ENCODE peak calls at places on chromosomes 11 and 22, in seven cellular contexts. Z is T-helper 9 cell; N is ELR; M is astrocyte of the spinal cord; B is SK-N-MC; A is nephron progenitor cell; L is activated CD8-positive, alpha-beta memory T cell treated with anti-CD3 and anti-CD28 coated beads, Interleukin-2, amount 50 U/mL, for 48 hours. I is an unnamed sample.

GRCh38 chr11:91163619-91164451 is 941.0 kb upstream of the CHORDC1 start:
- DNase-seq in Z (no peak), N (peak), M (peak), B (no peak), A (no peak), L (no peak), I (no peak)

GRCh38 chr22:37425800-37426531 is 1.3 kb downstream of the ELFN2 start:
- DNase-seq in Z (no peak), N (no peak), M (peak), B (no peak), A (peak), L (no peak), I (peak)

GRCh38 chr11:118434123-118434552 is 2.2 kb upstream of the KMT2A start:
- DNase-seq in Z (no peak), N (peak), M (peak), B (no peak), A (no peak), L (no peak), I (no peak)

GRCh38 chr11:786235-787083 is 3.4 kb downstream of the CEND1 start:
- DNase-seq in Z (no peak), N (no peak), M (no peak), B (no peak), A (no peak), L (no peak), I (no peak)

GRCh38 chr22:44735518-44736428 is 16.6 kb upstream of the ARHGAP8 start:
- DNase-seq in Z (peak), N (peak), M (peak), B (no peak), A (peak), L (peak), I (peak)

GRCh38 chr11:62143727-62144126 is 19.9 kb downstream of the INCENP start:
- DNase-seq in Z (no peak), N (no peak), M (no peak), B (no peak), A (no peak), L (peak), I (peak)

GRCh38 chr11:111026241-111026640 is 219.3 kb upstream of the POU2AF2 start:
- DNase-seq in Z (no peak), N (no peak), M (no peak), B (no peak), A (no peak), L (no peak), I (no peak)

GRCh38 chr11:113553235-113553634 is 78.0 kb upstream of the DRD2 start:
- DNase-seq in Z (no peak), N (peak), M (peak), B (peak), A (no peak), L (no peak), I (peak)

GRCh38 chr11:95232666-95233065 is 1.7 kb upstream of the SESN3 start:
- DNase-seq in Z (no peak), N (no peak), M (no peak), B (no peak), A (no peak), L (no peak), I (no peak)

GRCh38 chr11:64018310-64018709 is 17.4 kb upstream of the FLRT1 start:
- DNase-seq in Z (no peak), N (no peak), M (no peak), B (no peak), A (no peak), L (no peak), I (no peak)

GRCh38 chr11:16299884-16300778 is 56.2 kb downstream of the SOX6 start:
- DNase-seq in Z (no peak), N (no peak), M (no peak), B (no peak), A (no peak), L (no peak), I (no peak)

GRCh38 chr11:69644962-69645675 is 4.2 kb downstream of the CCND1 start:
- DNase-seq in Z (no peak), N (no peak), M (no peak), B (no peak), A (no peak), L (no peak), I (no peak)

GRCh38 chr11:133911169-133911568 is 45.6 kb downstream of the IGSF9B start:
- DNase-seq in Z (no peak), N (no peak), M (no peak), B (no peak), A (no peak), L (no peak), I (no peak)

GRCh38 chr22:44042822-44043221 is 18.7 kb downstream of the PARVB start:
- DNase-seq in Z (no peak), N (no peak), M (peak), B (no peak), A (no peak), L (no peak), I (no peak)

GRCh38 chr11:69385466-69385820 is 91.5 kb downstream of the MYEOV start:
- DNase-seq in Z (no peak), N (no peak), M (no peak), B (no peak), A (no peak), L (no peak), I (no peak)

GRCh38 chr22:37126383-37126782 is 16.9 kb upstream of the TMPRSS6 start:
- DNase-seq in Z (no peak), N (no peak), M (no peak), B (no peak), A (no peak), L (peak), I (peak)

GRCh38 chr11:120634706-120635105 is 123.2 kb downstream of the GRIK4 start:
- DNase-seq in Z (no peak), N (no peak), M (no peak), B (no peak), A (no peak), L (no peak), I (no peak)

GRCh38 chr11:78097666-78098385 is 18.2 kb upstream of the NDUFC2 start:
- DNase-seq in Z (no peak), N (no peak), M (no peak), B (no peak), A (no peak), L (no peak), I (no peak)

GRCh38 chr11:93525601-93526000 is 17.6 kb downstream of the SMCO4 start:
- DNase-seq in Z (no peak), N (no peak), M (peak), B (no peak), A (no peak), L (no peak), I (no peak)

GRCh38 chr22:48576333-48577013 is 1251.2 kb downstream of the BRD1 start:
- DNase-seq in Z (no peak), N (no peak), M (no peak), B (no peak), A (peak), L (peak), I (peak)